ENCODE peak calls at places on chromosome 1, in nine cellular contexts. One of them, this sample, is unnamed. For H3K4me1, the result is how much of the 10 kb centered on the place peaks cover.

GRCh38 chr1:28877132-28877781 is 37.1 kb upstream of the EPB41 start:
- DNase-seq in aorta: peak
- DNase-seq in Panc1: peak
- DNase-seq in CD8-positive, alpha-beta memory T cell: peak
- DNase-seq in lower lobe of right lung: peak
- DNase-seq in fibroblast of lung: peak
- DNase-seq in heart left ventricle: peak
- DNase-seq in IMR-90: peak
- DNase-seq in psoas muscle: peak
- DNase-seq in this sample: peak

GRCh38 chr1:102919659-102920058 is 188.7 kb downstream of the COL11A1 start:
- DNase-seq in Panc1: no peak
- DNase-seq in heart left ventricle: no peak
- DNase-seq in CD8-positive, alpha-beta memory T cell: no peak
- DNase-seq in aorta: no peak
- DNase-seq in fibroblast of lung: peak
- DNase-seq in lower lobe of right lung: no peak
- DNase-seq in psoas muscle: no peak
- DNase-seq in IMR-90: peak
- DNase-seq in this sample: no peak

GRCh38 chr1:197444754-197445153 is 176.7 kb downstream of the CRB1 start:
- DNase-seq in psoas muscle: no peak
- DNase-seq in fibroblast of lung: peak
- DNase-seq in aorta: no peak
- DNase-seq in Panc1: no peak
- DNase-seq in heart left ventricle: no peak
- DNase-seq in CD8-positive, alpha-beta memory T cell: no peak
- DNase-seq in IMR-90: peak
- DNase-seq in lower lobe of right lung: no peak
- DNase-seq in this sample: no peak

GRCh38 chr1:36150296-36151132 is 1.2 kb upstream of the TRAPPC3 start:
- DNase-seq in IMR-90: peak
- DNase-seq in heart left ventricle: peak
- DNase-seq in psoas muscle: peak
- DNase-seq in fibroblast of lung: peak
- DNase-seq in lower lobe of right lung: peak
- DNase-seq in CD8-positive, alpha-beta memory T cell: peak
- DNase-seq in aorta: peak
- DNase-seq in Panc1: peak
- DNase-seq in this sample: peak

GRCh38 chr1:52569333-52570265 is 16.7 kb upstream of the TUT4 start:
- DNase-seq in aorta: no peak
- DNase-seq in fibroblast of lung: no peak
- DNase-seq in lower lobe of right lung: no peak
- DNase-seq in IMR-90: no peak
- DNase-seq in CD8-positive, alpha-beta memory T cell: no peak
- DNase-seq in heart left ventricle: no peak
- DNase-seq in psoas muscle: no peak
- DNase-seq in Panc1: no peak
- DNase-seq in this sample: no peak

GRCh38 chr1:2612591-2613365 is 20.0 kb downstream of the MMEL1 start:
- DNase-seq in aorta: peak
- DNase-seq in CD8-positive, alpha-beta memory T cell: no peak
- DNase-seq in lower lobe of right lung: no peak
- DNase-seq in fibroblast of lung: no peak
- DNase-seq in heart left ventricle: no peak
- DNase-seq in Panc1: no peak
- DNase-seq in psoas muscle: no peak
- DNase-seq in IMR-90: no peak
- DNase-seq in this sample: no peak

GRCh38 chr1:177959793-177960515 is 9.9 kb downstream of the SEC16B start:
- DNase-seq in heart left ventricle: no peak
- DNase-seq in Panc1: no peak
- DNase-seq in CD8-positive, alpha-beta memory T cell: no peak
- DNase-seq in fibroblast of lung: peak
- DNase-seq in lower lobe of right lung: no peak
- DNase-seq in psoas muscle: no peak
- DNase-seq in aorta: no peak
- DNase-seq in IMR-90: peak
- DNase-seq in this sample: no peak

GRCh38 chr1:114353233-114353632 is 157.8 kb downstream of the TRIM33 start:
- DNase-seq in fibroblast of lung: peak
- DNase-seq in CD8-positive, alpha-beta memory T cell: no peak
- DNase-seq in Panc1: no peak
- DNase-seq in IMR-90: peak
- DNase-seq in lower lobe of right lung: peak
- DNase-seq in heart left ventricle: peak
- DNase-seq in psoas muscle: peak
- DNase-seq in aorta: peak
- DNase-seq in this sample: peak

GRCh38 chr1:210328746-210329488 is at the start of gene HHAT:
- DNase-seq in Panc1: no peak
- DNase-seq in psoas muscle: peak
- DNase-seq in IMR-90: peak
- DNase-seq in CD8-positive, alpha-beta memory T cell: peak
- DNase-seq in aorta: peak
- DNase-seq in heart left ventricle: peak
- DNase-seq in lower lobe of right lung: peak
- DNase-seq in fibroblast of lung: peak
- DNase-seq in this sample: peak

DNA sequence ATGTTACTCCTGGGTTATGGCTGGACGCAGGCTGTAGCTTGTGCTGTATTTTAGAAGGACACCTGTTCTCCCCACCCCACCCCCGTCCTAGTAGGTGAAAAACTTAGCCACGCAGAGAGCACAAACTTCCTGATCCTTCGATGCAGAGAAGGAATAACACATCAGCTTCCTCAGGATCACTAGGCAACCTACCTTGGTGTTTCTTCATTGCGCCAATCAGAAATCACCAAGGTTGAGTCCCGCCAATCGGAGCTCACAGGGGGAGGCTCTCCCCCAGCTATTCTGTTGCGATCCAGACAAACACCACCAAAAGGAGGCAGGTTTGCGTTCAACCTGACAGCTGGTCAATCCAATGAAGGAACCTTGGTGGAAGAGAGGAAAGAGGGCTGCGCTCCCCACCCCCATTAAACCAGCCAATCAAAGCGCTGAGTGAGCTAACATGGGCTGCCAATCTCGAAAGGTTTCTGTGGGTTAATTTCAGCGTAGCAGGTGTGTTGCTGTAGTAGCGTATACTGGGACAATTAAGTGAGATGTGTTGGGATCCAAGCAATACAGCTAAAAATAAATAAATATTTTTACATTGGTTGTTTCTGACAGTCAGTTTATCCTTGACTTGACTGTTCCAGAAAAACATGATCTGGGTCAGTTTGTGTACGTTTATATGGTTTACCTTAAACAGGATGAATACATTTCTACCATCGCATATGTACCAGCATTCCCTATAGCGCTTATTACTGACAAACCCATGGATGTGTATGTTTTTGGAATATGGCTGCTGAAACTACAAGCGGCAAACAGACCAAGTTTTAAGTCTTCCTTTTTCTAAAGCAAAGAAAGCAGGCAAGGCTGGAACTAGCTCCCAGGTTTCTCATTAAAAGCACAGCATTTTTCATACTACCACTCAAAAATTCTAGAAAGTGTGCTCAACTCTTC is at the start of gene GOLPH3L:
- DNase-seq in lower lobe of right lung: peak
- DNase-seq in CD8-positive, alpha-beta memory T cell: peak
- DNase-seq in psoas muscle: peak
- DNase-seq in IMR-90: peak
- DNase-seq in heart left ventricle: peak
- DNase-seq in aorta: peak
- DNase-seq in Panc1: peak
- DNase-seq in fibroblast of lung: peak
- DNase-seq in this sample: peak
- H3K4me3 ChIP-seq in lower lobe of right lung: peak
- H3K4me3 ChIP-seq in CD8-positive, alpha-beta memory T cell: peak
- H3K4me3 ChIP-seq in psoas muscle: peak
- H3K4me3 ChIP-seq in IMR-90: peak
- H3K4me3 ChIP-seq in heart left ventricle: peak
- H3K4me3 ChIP-seq in aorta: peak
- H3K4me3 ChIP-seq in Panc1: peak
- H3K4me3 ChIP-seq in fibroblast of lung: peak
- H3K4me3 ChIP-seq in this sample: peak

GRCh38 chr1:9555942-9556341 is 16.7 kb downstream of the SLC25A33 start:
- DNase-seq in lower lobe of right lung: no peak
- DNase-seq in Panc1: no peak
- DNase-seq in CD8-positive, alpha-beta memory T cell: no peak
- DNase-seq in psoas muscle: no peak
- DNase-seq in heart left ventricle: no peak
- DNase-seq in IMR-90: no peak
- DNase-seq in fibroblast of lung: no peak
- DNase-seq in aorta: no peak
- DNase-seq in this sample: no peak
- H3K27ac ChIP-seq in lower lobe of right lung: peak
- H3K27ac ChIP-seq in Panc1: no peak
- H3K27ac ChIP-seq in CD8-positive, alpha-beta memory T cell: no peak
- H3K27ac ChIP-seq in psoas muscle: peak
- H3K27ac ChIP-seq in heart left ventricle: peak
- H3K27ac ChIP-seq in IMR-90: no peak
- H3K27ac ChIP-seq in fibroblast of lung: no peak
- H3K27ac ChIP-seq in aorta: no peak
- H3K27ac ChIP-seq in this sample: peak

GRCh38 chr1:187464320-187464719 is 635.6 kb downstream of the PLA2G4A start:
- DNase-seq in lower lobe of right lung: no peak
- DNase-seq in CD8-positive, alpha-beta memory T cell: no peak
- DNase-seq in Panc1: no peak
- DNase-seq in fibroblast of lung: no peak
- DNase-seq in IMR-90: no peak
- DNase-seq in heart left ventricle: no peak
- DNase-seq in aorta: no peak
- DNase-seq in psoas muscle: no peak
- DNase-seq in this sample: no peak
- H3K4me1 ChIP-seq in lower lobe of right lung: under half
- H3K4me1 ChIP-seq in CD8-positive, alpha-beta memory T cell: under half
- H3K4me1 ChIP-seq in Panc1: under half
- H3K4me1 ChIP-seq in fibroblast of lung: under half
- H3K4me1 ChIP-seq in IMR-90: under half
- H3K4me1 ChIP-seq in heart left ventricle: under half
- H3K4me1 ChIP-seq in aorta: under half
- H3K4me1 ChIP-seq in psoas muscle: under half
- H3K4me1 ChIP-seq in this sample: under half

GRCh38 chr1:111944121-111944785 is 45.2 kb downstream of the KCND3 start:
- DNase-seq in Panc1: no peak
- DNase-seq in heart left ventricle: peak
- DNase-seq in psoas muscle: peak
- DNase-seq in CD8-positive, alpha-beta memory T cell: no peak
- DNase-seq in lower lobe of right lung: no peak
- DNase-seq in fibroblast of lung: no peak
- DNase-seq in aorta: no peak
- DNase-seq in IMR-90: no peak
- DNase-seq in this sample: peak

GRCh38 chr1:111953797-111954196 is 35.7 kb downstream of the KCND3 start:
- DNase-seq in fibroblast of lung: no peak
- DNase-seq in IMR-90: no peak
- DNase-seq in aorta: no peak
- DNase-seq in Panc1: no peak
- DNase-seq in CD8-positive, alpha-beta memory T cell: no peak
- DNase-seq in heart left ventricle: no peak
- DNase-seq in lower lobe of right lung: no peak
- DNase-seq in psoas muscle: no peak
- DNase-seq in this sample: no peak

GRCh38 chr1:111943056-111943455 is 46.4 kb downstream of the KCND3 start:
- DNase-seq in CD8-positive, alpha-beta memory T cell: no peak
- DNase-seq in fibroblast of lung: no peak
- DNase-seq in lower lobe of right lung: no peak
- DNase-seq in heart left ventricle: no peak
- DNase-seq in aorta: no peak
- DNase-seq in Panc1: no peak
- DNase-seq in psoas muscle: no peak
- DNase-seq in IMR-90: no peak
- DNase-seq in this sample: no peak

GRCh38 chr1:111952258-111952657 is 37.2 kb downstream of the KCND3 start:
- DNase-seq in aorta: no peak
- DNase-seq in IMR-90: no peak
- DNase-seq in fibroblast of lung: no peak
- DNase-seq in Panc1: no peak
- DNase-seq in CD8-positive, alpha-beta memory T cell: no peak
- DNase-seq in lower lobe of right lung: no peak
- DNase-seq in heart left ventricle: no peak
- DNase-seq in psoas muscle: no peak
- DNase-seq in this sample: no peak

GRCh38 chr1:111948209-111949131 is 41.0 kb downstream of the KCND3 start:
- DNase-seq in lower lobe of right lung: no peak
- DNase-seq in CD8-positive, alpha-beta memory T cell: no peak
- DNase-seq in Panc1: no peak
- DNase-seq in IMR-90: no peak
- DNase-seq in fibroblast of lung: peak
- DNase-seq in heart left ventricle: peak
- DNase-seq in aorta: peak
- DNase-seq in psoas muscle: peak
- DNase-seq in this sample: peak
- H3K4me3 ChIP-seq in lower lobe of right lung: no peak
- H3K4me3 ChIP-seq in CD8-positive, alpha-beta memory T cell: no peak
- H3K4me3 ChIP-seq in Panc1: no peak
- H3K4me3 ChIP-seq in IMR-90: no peak
- H3K4me3 ChIP-seq in fibroblast of lung: no peak
- H3K4me3 ChIP-seq in heart left ventricle: no peak
- H3K4me3 ChIP-seq in aorta: no peak
- H3K4me3 ChIP-seq in psoas muscle: peak
- H3K4me3 ChIP-seq in this sample: no peak

DNA sequence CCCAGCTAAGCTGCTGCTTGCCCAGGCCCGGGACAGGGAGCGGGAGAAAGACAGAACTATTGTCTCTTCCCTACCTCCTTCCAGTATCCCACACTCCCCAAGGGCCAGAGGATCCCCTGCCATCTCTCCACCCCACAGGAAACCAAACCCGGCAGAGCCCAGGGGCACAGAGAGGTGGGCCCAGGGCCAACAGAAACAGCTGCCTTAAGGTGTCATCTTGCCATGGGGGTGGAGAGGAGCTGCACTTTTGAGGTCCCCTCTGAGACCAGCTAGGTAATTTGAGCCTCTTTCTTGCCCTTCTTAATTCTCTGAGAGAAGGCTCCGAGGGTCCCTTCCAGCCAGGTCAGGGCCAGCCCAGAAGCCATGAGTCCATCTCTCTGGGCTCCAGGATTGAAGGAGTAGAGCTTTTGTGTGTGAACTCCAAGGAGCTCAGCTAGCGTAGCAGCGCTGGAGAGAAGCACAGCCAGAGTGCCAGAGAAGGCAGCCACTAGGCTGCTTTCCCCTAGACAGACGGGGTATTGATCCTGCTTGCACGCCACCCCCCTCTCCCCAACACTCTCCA is 9.7 kb upstream of the GPR61 start:
- DNase-seq in aorta: no peak
- DNase-seq in fibroblast of lung: no peak
- DNase-seq in heart left ventricle: no peak
- DNase-seq in psoas muscle: peak
- DNase-seq in CD8-positive, alpha-beta memory T cell: no peak
- DNase-seq in Panc1: no peak
- DNase-seq in IMR-90: no peak
- DNase-seq in lower lobe of right lung: no peak
- DNase-seq in this sample: no peak
- H3K27ac ChIP-seq in aorta: no peak
- H3K27ac ChIP-seq in fibroblast of lung: no peak
- H3K27ac ChIP-seq in heart left ventricle: no peak
- H3K27ac ChIP-seq in psoas muscle: peak
- H3K27ac ChIP-seq in CD8-positive, alpha-beta memory T cell: no peak
- H3K27ac ChIP-seq in Panc1: no peak
- H3K27ac ChIP-seq in IMR-90: no peak
- H3K27ac ChIP-seq in lower lobe of right lung: peak
- H3K27ac ChIP-seq in this sample: no peak

GRCh38 chr1:201505505-201505893 is 1.4 kb downstream of the CSRP1 start:
- DNase-seq in heart left ventricle: peak
- DNase-seq in psoas muscle: no peak
- DNase-seq in Panc1: no peak
- DNase-seq in aorta: peak
- DNase-seq in lower lobe of right lung: no peak
- DNase-seq in fibroblast of lung: peak
- DNase-seq in IMR-90: peak
- DNase-seq in CD8-positive, alpha-beta memory T cell: no peak
- DNase-seq in this sample: no peak
- H3K4me1 ChIP-seq in heart left ventricle: half or more
- H3K4me1 ChIP-seq in psoas muscle: under half
- H3K4me1 ChIP-seq in Panc1: half or more
- H3K4me1 ChIP-seq in aorta: under half
- H3K4me1 ChIP-seq in lower lobe of right lung: half or more
- H3K4me1 ChIP-seq in fibroblast of lung: under half
- H3K4me1 ChIP-seq in IMR-90: under half
- H3K4me1 ChIP-seq in CD8-positive, alpha-beta memory T cell: under half
- H3K4me1 ChIP-seq in this sample: half or more

This sample was measured in heart right ventricle.